ENCODE peak calls at places on chromosomes 6 and 20, in seven cellular contexts. Z is NCI-H82, Q is NCI-H345, R is dermis microvascular lymphatic vessel endothelial cell, N is heart left ventricle, C is myocyte, P is colonic mucosa. J is an unnamed sample.

GRCh38 chr20:59662856-59663512 is 58.6 kb downstream of the PHACTR3 start:
- DNase-seq in P (peak; percentile 5), R (no peak), N (no peak), C (no peak), Z (no peak), Q (no peak), J (no peak)

GRCh38 chr6:1599469-1599868 is 10.2 kb upstream of the FOXC1 start:
- DNase-seq in Q (no peak), C (no peak), N (no peak), R (no peak), Z (no peak), P (no peak), J (no peak)

GRCh38 chr6:106511274-106512047 is 117.8 kb downstream of the RTN4IP1 start:
- DNase-seq in C (peak; percentile 59), Q (peak; percentile 10), Z (peak; percentile 15), R (peak; percentile 27), N (no peak), P (peak; percentile 53), J (no peak)

GRCh38 chr6:67886840-67887292 is 748.2 kb upstream of the ADGRB3 start:
- DNase-seq in N (no peak), Z (no peak), R (no peak), Q (no peak), C (no peak), P (no peak), J (no peak)

GRCh38 chr6:137878810-137879285 is 11.8 kb downstream of the TNFAIP3 start:
- DNase-seq in Z (no peak), R (no peak), C (no peak), P (no peak), Q (no peak), N (peak; percentile 64), J (no peak)

GRCh38 chr20:32674362-32674789 is 635 bp upstream of the C20orf203 start:
- DNase-seq in P (peak; percentile 66), C (peak; percentile 41), Q (peak; percentile 75), R (peak; percentile 66), N (no peak), Z (peak; percentile 82), J (peak; percentile 69)

GRCh38 chr6:169789146-169789943 is 37.9 kb downstream of the ERMARD start:
- DNase-seq in Q (no peak), R (no peak), Z (peak; percentile 39), N (no peak), C (no peak), P (no peak), J (no peak)

GRCh38 chr20:44247131-44247571 is at the start of gene GDAP1L1:
- DNase-seq in C (no peak), P (no peak), R (no peak), N (peak; percentile 28), Q (peak; percentile 43), Z (peak; percentile 62), J (peak; percentile 12)

GRCh38 chr6:3749991-3750323 is 1.6 kb downstream of the PXDC1 start:
- DNase-seq in P (peak; percentile 54), C (peak; percentile 71), R (peak; percentile 76), Q (no peak), N (peak; percentile 69), Z (peak; percentile 69), J (no peak)

GRCh38 chr6:22281691-22282090 is 15.1 kb downstream of the PRL start:
- DNase-seq in R (no peak), Q (no peak), C (no peak), Z (no peak), P (no peak), N (no peak), J (no peak)

GRCh38 chr20:25706793-25707192 is 10.1 kb upstream of the ZNF337 start:
- DNase-seq in Q (no peak), Z (no peak), N (no peak), P (no peak), R (no peak), C (no peak), J (no peak)

GRCh38 chr6:163751032-163751525 is 336.6 kb downstream of the QKI start:
- DNase-seq in Q (no peak), C (no peak), R (no peak), Z (no peak), N (no peak), P (no peak), J (no peak)

GRCh38 chr6:42276008-42276890 is 58.6 kb upstream of the MRPS10 start:
- DNase-seq in R (no peak), N (peak; percentile 80), Z (peak; percentile 88), P (no peak), C (peak; percentile 16), Q (no peak), J (no peak)

GRCh38 chr6:100230115-100230975 is 234.4 kb downstream of the SIM1 start:
- DNase-seq in Q (no peak), R (no peak), C (peak; percentile 98), N (no peak), P (no peak), Z (no peak), J (no peak)

GRCh38 chr6:19723533-19723932 is 113.6 kb upstream of the ID4 start:
- DNase-seq in P (no peak), R (no peak), N (no peak), Q (no peak), Z (no peak), C (peak; percentile 60), J (no peak)

GRCh38 chr6:149862901-149863595 is 1.1 kb downstream of the LRP11 start:
- DNase-seq in Z (peak; percentile 61), P (peak; percentile 61), Q (peak; percentile 49), C (peak; percentile 94), N (peak; percentile 76), R (peak; percentile 75), J (no peak)

GRCh38 chr20:20215976-20216727 is 151.8 kb upstream of the INSM1 start:
- DNase-seq in R (no peak), C (no peak), P (no peak), Q (peak; percentile 85), N (peak; percentile 53), Z (peak; percentile 91), J (peak; percentile 85)

GRCh38 chr20:48760403-48760889 is 67.4 kb downstream of the PREX1 start:
- DNase-seq in Q (peak; percentile 9), R (peak; percentile 88), P (no peak), Z (no peak), C (no peak), N (peak; percentile 32), J (no peak)

GRCh38 chr20:48945840-48946514 is 24.5 kb downstream of the ARFGEF2 start:
- DNase-seq in C (no peak), N (no peak), R (peak; percentile 47), Q (peak; percentile 9), Z (no peak), P (peak; percentile 90), J (no peak)

GRCh38 chr6:158143700-158144099 is 24.4 kb downstream of the SERAC1 start:
- DNase-seq in C (peak; percentile 8), N (no peak), R (peak; percentile 16), Z (peak; percentile 29), Q (no peak), P (no peak), J (no peak)

GRCh38 chr6:132728616-132729015 is 14.8 kb upstream of the VNN1 start:
- DNase-seq in P (no peak), Q (no peak), C (no peak), Z (peak; percentile 28), N (no peak), R (no peak), J (no peak)

GRCh38 chr6:156517090-156517489 is 260.1 kb upstream of the ARID1B start:
- DNase-seq in Q (no peak), Z (no peak), R (no peak), C (no peak), N (no peak), P (no peak), J (no peak)